ENCODE peak calls at places on chromosome 3, in ten cellular contexts. V is sigmoid colon, U is body of pancreas, O is breast epithelium, J is heart left ventricle, E is NB4, G is uterus, L is ovary, B is GM12891, H is IMR-90. M is an unnamed sample.

GRCh38 chr3:62525276-62525675 is 151.9 kb upstream of the FEZF2 start:
- DNase-seq in V (no peak), U (no peak), O (no peak), J (no peak), E (no peak), G (no peak), L (no peak), B (no peak), H (peak), M (no peak)

GRCh38 chr3:12643010-12643380 is 20.9 kb downstream of the RAF1 start:
- DNase-seq in V (no peak), U (no peak), O (no peak), J (no peak), E (no peak), G (no peak), L (no peak), B (no peak), H (no peak), M (no peak)

GRCh38 chr3:197750396-197750831 is 731 bp downstream of the FYTTD1 start:
- DNase-seq in V (peak), U (peak), O (peak), J (peak), E (peak), G (peak), L (peak), B (peak), H (peak), M (peak)

GRCh38 chr3:127172211-127172610 is 20.7 kb upstream of the PRR23E start:
- DNase-seq in V (no peak), U (no peak), O (peak), J (no peak), E (no peak), G (no peak), L (no peak), B (no peak), H (no peak), M (no peak)

GRCh38 chr3:143348486-143349327 is 229.1 kb downstream of the CHST2 start:
- DNase-seq in V (no peak), U (no peak), O (no peak), J (no peak), E (peak), G (no peak), L (no peak), B (no peak), H (no peak), M (peak)

GRCh38 chr3:172343117-172343516 is 105.1 kb downstream of the GHSR start:
- DNase-seq in V (no peak), U (no peak), O (no peak), J (no peak), E (no peak), G (no peak), L (no peak), B (no peak), H (no peak), M (no peak)

GRCh38 chr3:3509665-3510064 is 289.6 kb upstream of the LRRN1 start:
- DNase-seq in V (no peak), U (no peak), O (no peak), J (no peak), E (no peak), G (no peak), L (no peak), B (no peak), H (no peak), M (no peak)

GRCh38 chr3:144055604-144056003 is 84.0 kb downstream of the DIPK2A start:
- DNase-seq in V (no peak), U (no peak), O (no peak), J (no peak), E (no peak), G (no peak), L (no peak), B (no peak), H (peak), M (no peak)

GRCh38 chr3:141127344-141128125 is 76.4 kb downstream of the SPSB4 start:
- DNase-seq in V (no peak), U (peak), O (no peak), J (no peak), E (no peak), G (no peak), L (no peak), B (no peak), H (no peak), M (no peak)

GRCh38 chr3:64266065-64266874 is 41.0 kb upstream of the PRICKLE2 start:
- DNase-seq in V (peak), U (no peak), O (no peak), J (no peak), E (no peak), G (peak), L (no peak), B (no peak), H (peak), M (no peak)

GRCh38 chr3:45479627-45480026 is 91.3 kb downstream of the LARS2 start:
- DNase-seq in V (no peak), U (no peak), O (no peak), J (no peak), E (no peak), G (no peak), L (no peak), B (no peak), H (peak), M (no peak)

GRCh38 chr3:159761377-159761776 is 227.3 kb upstream of the IL12A start:
- DNase-seq in V (peak), U (no peak), O (peak), J (peak), E (no peak), G (peak), L (peak), B (no peak), H (peak), M (no peak)

GRCh38 chr3:58012302-58012701 is 4.1 kb downstream of the FLNB start:
- DNase-seq in V (no peak), U (no peak), O (no peak), J (no peak), E (no peak), G (no peak), L (no peak), B (no peak), H (no peak), M (no peak)

GRCh38 chr3:170644711-170645110 is 58.8 kb upstream of the SLC7A14 start:
- DNase-seq in V (no peak), U (no peak), O (no peak), J (no peak), E (no peak), G (no peak), L (no peak), B (no peak), H (peak), M (no peak)

GRCh38 chr3:7545334-7545733 is 684.4 kb downstream of the GRM7 start:
- DNase-seq in V (no peak), U (no peak), O (no peak), J (no peak), E (no peak), G (no peak), L (no peak), B (no peak), H (no peak), M (no peak)

GRCh38 chr3:2659896-2660295 is 450.3 kb downstream of the IL5RA start:
- DNase-seq in V (no peak), U (no peak), O (no peak), J (no peak), E (no peak), G (no peak), L (no peak), B (no peak), H (peak), M (no peak)

GRCh38 chr3:38580450-38581382 is 68.8 kb downstream of the SCN5A start:
- DNase-seq in V (no peak), U (no peak), O (no peak), J (no peak), E (no peak), G (no peak), L (no peak), B (no peak), H (no peak), M (no peak)

GRCh38 chr3:4819294-4819693 is 159.9 kb upstream of the BHLHE40 start:
- DNase-seq in V (no peak), U (no peak), O (no peak), J (no peak), E (no peak), G (no peak), L (no peak), B (no peak), H (no peak), M (no peak)

GRCh38 chr3:187913617-187914033 is 168.4 kb upstream of the BCL6 start:
- DNase-seq in V (no peak), U (no peak), O (no peak), J (no peak), E (no peak), G (peak), L (no peak), B (no peak), H (peak), M (no peak)

GRCh38 chr3:73405853-73406252 is 218.9 kb downstream of the PDZRN3 start:
- DNase-seq in V (no peak), U (no peak), O (no peak), J (no peak), E (no peak), G (no peak), L (no peak), B (no peak), H (peak), M (no peak)

GRCh38 chr3:143443851-143444331 is 324.3 kb downstream of the CHST2 start:
- DNase-seq in V (peak), U (peak), O (peak), J (peak), E (peak), G (peak), L (no peak), B (no peak), H (peak), M (no peak)

GRCh38 chr3:47337656-47338055 is 43.2 kb upstream of the PTPN23 start:
- DNase-seq in V (no peak), U (no peak), O (no peak), J (no peak), E (no peak), G (no peak), L (no peak), B (no peak), H (no peak), M (no peak)

GRCh38 chr3:128689060-128689459 is 36.9 kb upstream of the RAB7A start:
- DNase-seq in V (no peak), U (no peak), O (no peak), J (no peak), E (no peak), G (no peak), L (no peak), B (no peak), H (no peak), M (no peak)

GRCh38 chr3:167691366-167691765 is 37.6 kb upstream of the WDR49 start:
- DNase-seq in V (no peak), U (no peak), O (no peak), J (no peak), E (peak), G (no peak), L (no peak), B (peak), H (no peak), M (no peak)

GRCh38 chr3:66442254-66443249 is 58.3 kb downstream of the LRIG1 start:
- DNase-seq in V (peak), U (peak), O (peak), J (peak), E (no peak), G (peak), L (peak), B (no peak), H (peak), M (no peak)

GRCh38 chr3:113697192-113698090 is 999 bp upstream of the USF3 start:
- DNase-seq in V (peak), U (peak), O (peak), J (no peak), E (peak), G (peak), L (peak), B (no peak), H (peak), M (peak)

GRCh38 chr3:40505599-40506462 is at the start of gene ZNF620:
- DNase-seq in V (peak), U (peak), O (peak), J (peak), E (peak), G (peak), L (peak), B (peak), H (peak), M (peak)
- TF ChIP-seq POLR2A in V (peak), U (peak), O (no peak), J (no peak), E (no peak), G (peak), L (peak), B (no peak), H (peak), M (peak)

GRCh38 chr3:184314700-184315505 is 497 bp downstream of the EIF4G1 start:
- DNase-seq in V (peak), U (peak), O (peak), J (peak), E (peak), G (peak), L (peak), B (peak), H (peak), M (peak)

GRCh38 chr3:184315506-184315867 is 1.1 kb downstream of the EIF4G1 start:
- DNase-seq in V (no peak), U (no peak), O (no peak), J (no peak), E (peak), G (no peak), L (no peak), B (no peak), H (no peak), M (peak)

GRCh38 chr3:184315871-184316661 is 1.7 kb downstream of the EIF4G1 start:
- DNase-seq in V (no peak), U (peak), O (no peak), J (peak), E (no peak), G (no peak), L (peak), B (no peak), H (peak), M (no peak)

GRCh38 chr3:184316792-184317191 is 2.4 kb downstream of the EIF4G1 start:
- DNase-seq in V (no peak), U (no peak), O (no peak), J (peak), E (no peak), G (no peak), L (no peak), B (no peak), H (no peak), M (no peak)

DNA sequence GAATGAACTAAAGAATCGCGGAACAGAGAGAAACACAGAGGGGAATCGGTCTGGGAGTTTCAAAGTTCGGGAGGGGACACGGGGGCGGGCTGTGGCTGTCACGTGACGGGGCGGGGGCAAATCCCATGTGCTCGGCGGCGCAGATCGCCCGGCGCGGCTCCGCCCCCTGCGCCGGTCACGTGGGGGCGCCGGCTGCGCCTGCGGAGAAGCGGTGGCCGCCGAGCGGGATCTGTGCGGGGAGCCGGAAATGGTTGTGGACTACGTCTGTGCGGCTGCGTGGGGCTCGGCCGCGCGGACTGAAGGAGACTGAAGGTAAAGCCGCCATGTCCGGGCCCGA is at the start of gene EIF4G1:
- DNase-seq in V (peak), U (peak), O (peak), J (peak), E (peak), G (peak), L (peak), B (peak), H (peak), M (peak)
- TF ChIP-seq POLR2A in V (peak), U (peak), O (peak), J (no peak), E (peak), G (peak), L (peak), B (peak), H (peak), M (peak)

GRCh38 chr3:98532709-98533571 is 1.2 kb downstream of the GPR15 start:
- DNase-seq in V (no peak), U (no peak), O (no peak), J (no peak), E (no peak), G (no peak), L (no peak), B (no peak), H (no peak), M (no peak)
- TF ChIP-seq POLR2A in V (no peak), U (no peak), O (no peak), J (no peak), E (no peak), G (no peak), L (no peak), B (peak), H (no peak), M (no peak)

DNA sequence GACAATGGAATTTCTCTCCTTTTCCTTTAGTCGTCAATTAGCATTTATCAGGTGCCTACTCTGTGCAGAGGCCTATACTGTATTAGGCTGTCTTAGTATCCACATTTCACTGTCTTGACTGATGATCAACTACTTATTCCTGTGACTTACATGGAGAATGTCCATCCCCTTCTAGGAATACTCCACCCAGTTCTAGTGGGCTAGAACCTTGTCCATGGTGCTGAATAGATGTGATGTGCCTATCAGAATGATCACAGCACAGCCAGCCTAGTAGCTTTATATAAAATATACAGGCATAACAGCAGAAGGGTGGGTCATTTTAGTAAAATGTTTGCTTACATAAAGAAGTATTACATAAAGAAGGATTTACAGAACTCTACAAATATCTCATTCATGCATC is 621.4 kb downstream of the PDCD6IP start:
- DNase-seq in V (no peak), U (no peak), O (no peak), J (no peak), E (peak), G (no peak), L (no peak), B (no peak), H (no peak), M (no peak)
- TF ChIP-seq POLR2A in V (no peak), U (no peak), O (no peak), J (no peak), E (no peak), G (no peak), L (no peak), B (no peak), H (no peak), M (no peak)

M was measured in erythroblast.